ENCODE peak calls at places on chromosomes 13 and 19, in seven cellular contexts. S is fibroblast of lung; O is ecto neural progenitor cell; B is activated naive CD4-positive, alpha-beta T cell treated with anti-CD3 and anti-CD28 coated beads, Interleukin-2, amount 10 ng/mL, durations not matched to agents 7 days and 5 days; X is GM12865; V is activated naive CD8-positive, alpha-beta T cell treated with anti-CD3 and anti-CD28 coated beads for 36 hours; T is Calu3. E is an unnamed sample.

GRCh38 chr19:42032428-42032827 is 37.6 kb downstream of the GRIK5 start:
- DNase-seq in S (no peak), O (no peak), B (no peak), X (no peak), V (no peak), T (peak), E (no peak)

GRCh38 chr13:80262051-80262695 is 78.8 kb downstream of the SPRY2 start:
- DNase-seq in S (no peak), O (no peak), B (no peak), X (no peak), V (no peak), T (no peak), E (no peak)

GRCh38 chr13:93293716-93294115 is 67.1 kb downstream of the GPC6 start:
- DNase-seq in S (no peak), O (no peak), B (no peak), X (no peak), V (no peak), T (no peak), E (no peak)

GRCh38 chr13:30126903-30127428 is 180.4 kb downstream of the KATNAL1 start:
- DNase-seq in S (peak), O (no peak), B (no peak), X (no peak), V (no peak), T (no peak), E (no peak)

GRCh38 chr13:30196025-30196424 is 111.3 kb downstream of the KATNAL1 start:
- DNase-seq in S (peak), O (peak), B (no peak), X (no peak), V (no peak), T (no peak), E (no peak)

GRCh38 chr13:44293908-44294735 is 79.5 kb upstream of the SERP2 start:
- DNase-seq in S (peak), O (no peak), B (no peak), X (no peak), V (no peak), T (no peak), E (no peak)

GRCh38 chr13:51068501-51068900 is 42.6 kb downstream of the C13orf42 start:
- DNase-seq in S (no peak), O (no peak), B (no peak), X (no peak), V (no peak), T (no peak), E (no peak)

GRCh38 chr13:25840261-25840660 is 211.6 kb downstream of the SHISA2 start:
- DNase-seq in S (peak), O (no peak), B (no peak), X (no peak), V (no peak), T (no peak), E (no peak)

GRCh38 chr13:79659161-79659560 is 178.2 kb downstream of the NDFIP2 start:
- DNase-seq in S (peak), O (peak), B (no peak), X (no peak), V (no peak), T (no peak), E (no peak)

GRCh38 chr19:55377356-55378131 is 918 bp downstream of the TMEM190 start:
- DNase-seq in S (no peak), O (peak), B (no peak), X (no peak), V (no peak), T (no peak), E (no peak)

GRCh38 chr19:17335575-17335974 is 920 bp upstream of the ANO8 start:
- DNase-seq in S (no peak), O (no peak), B (no peak), X (no peak), V (no peak), T (no peak), E (no peak)

GRCh38 chr13:113449693-113450347 is 3.5 kb downstream of the ADPRHL1 start:
- DNase-seq in S (no peak), O (no peak), B (no peak), X (no peak), V (no peak), T (no peak), E (no peak)

GRCh38 chr19:2135474-2136402 is 15.6 kb downstream of the AP3D1 start:
- DNase-seq in S (no peak), O (no peak), B (no peak), X (no peak), V (no peak), T (no peak), E (no peak)

GRCh38 chr19:50280074-50280473 is 49.1 kb downstream of the KCNC3 start:
- DNase-seq in S (no peak), O (no peak), B (no peak), X (no peak), V (no peak), T (no peak), E (no peak)

GRCh38 chr19:845707-846481 is 5.1 kb downstream of the PRTN3 start:
- DNase-seq in S (no peak), O (no peak), B (no peak), X (no peak), V (no peak), T (no peak), E (no peak)

GRCh38 chr13:99087954-99088491 is 110.2 kb upstream of the DOCK9 start:
- DNase-seq in S (no peak), O (peak), B (peak), X (no peak), V (peak), T (no peak), E (no peak)

GRCh38 chr13:107376393-107377085 is 808.6 kb upstream of the ARGLU1 start:
- DNase-seq in S (peak), O (no peak), B (no peak), X (no peak), V (no peak), T (no peak), E (peak)

GRCh38 chr19:3098515-3099346 is 4.6 kb downstream of the GNA11 start:
- DNase-seq in S (no peak), O (no peak), B (peak), X (peak), V (no peak), T (no peak), E (no peak)

GRCh38 chr13:80342541-80343371 is 1.8 kb upstream of the SPRY2 start:
- DNase-seq in S (peak), O (peak), B (peak), X (peak), V (peak), T (peak), E (peak)

GRCh38 chr13:23321534-23322241 is 111.8 kb downstream of the SACS start:
- DNase-seq in S (peak), O (no peak), B (no peak), X (peak), V (no peak), T (peak), E (no peak)

GRCh38 chr19:52473655-52474350 is 20.4 kb downstream of the ZNF578 start:
- DNase-seq in S (no peak), O (no peak), B (no peak), X (no peak), V (no peak), T (no peak), E (no peak)

GRCh38 chr13:19185086-19185864 is 3.7 kb upstream of the TUBA3C start:
- DNase-seq in S (no peak), O (no peak), B (no peak), X (no peak), V (no peak), T (no peak), E (no peak)

GRCh38 chr13:99288069-99288468 is 19.1 kb downstream of the GPR183 start:
- DNase-seq in S (peak), O (no peak), B (no peak), X (peak), V (peak), T (no peak), E (no peak)